ENCODE peak calls at places on chromosomes 7 and 10, in four cellular contexts. N, H, C and E are unnamed samples. For H3K36me3, the result is how much of the 10 kb centered on the place peaks cover.

GRCh38 chr7:42843209-42843800 is 68.6 kb downstream of the C7orf25 start:
- DNase-seq in H (peak), N (peak), C (peak), E (no peak)

GRCh38 chr7:49522111-49522510 is 251.3 kb upstream of the VWC2 start:
- DNase-seq in C (no peak), H (no peak), N (no peak), E (no peak)

GRCh38 chr7:115782716-115783460 is 247.7 kb downstream of the TFEC start:
- DNase-seq in N (no peak), C (no peak), H (no peak), E (no peak)

GRCh38 chr7:90269163-90269562 is 24.2 kb downstream of the CFAP69 start:
- DNase-seq in N (no peak), C (no peak), H (no peak), E (no peak)

GRCh38 chr10:50322075-50322474 is 70.8 kb upstream of the ASAH2 start:
- DNase-seq in C (no peak), N (no peak), H (no peak), E (peak)

GRCh38 chr10:75014516-75015230 is 96.8 kb upstream of the SAMD8 start:
- DNase-seq in H (no peak), C (no peak), N (no peak), E (no peak)

GRCh38 chr7:2785071-2785500 is 59.0 kb downstream of the GNA12 start:
- DNase-seq in C (no peak), H (no peak), N (no peak), E (peak)

GRCh38 chr10:78044179-78044578 is 10.5 kb downstream of the RPS24 start:
- DNase-seq in C (no peak), H (no peak), N (no peak), E (no peak)

GRCh38 chr10:133415752-133416151 is 8.7 kb downstream of the SPRN start:
- DNase-seq in N (no peak), C (no peak), H (no peak), E (no peak)

GRCh38 chr10:133411523-133412380 is 12.7 kb downstream of the SPRN start:
- DNase-seq in N (no peak), C (no peak), H (no peak), E (no peak)

DNA sequence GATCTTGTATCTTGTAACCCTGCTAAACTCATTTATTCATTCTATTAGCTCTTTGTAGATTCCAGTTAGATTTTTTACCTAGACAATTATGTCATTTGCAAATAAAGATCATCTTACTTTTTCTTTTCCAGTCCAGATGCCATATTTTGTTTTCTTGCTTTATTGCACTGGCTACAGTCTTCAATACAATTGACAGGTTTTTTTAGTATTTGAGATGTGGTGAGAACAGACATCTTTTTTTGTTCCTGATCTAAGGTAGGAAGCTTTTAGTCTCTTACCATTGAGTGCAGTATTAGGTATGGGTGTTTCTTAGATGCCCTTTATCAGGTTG is 12.1 kb downstream of the SPRN start:
- DNase-seq in C (no peak), N (no peak), H (no peak), E (no peak)
- H3K36me3 ChIP-seq in C (half or more), N (under half), H (under half), E (under half)

GRCh38 chr7:154306036-154306435 is 253.8 kb downstream of the DPP6 start:
- DNase-seq in C (no peak), N (no peak), H (no peak), E (no peak)

GRCh38 chr7:154302380-154302779 is 250.2 kb downstream of the DPP6 start:
- DNase-seq in H (no peak), N (no peak), C (no peak), E (no peak)

GRCh38 chr7:154304740-154305679 is 252.8 kb downstream of the DPP6 start:
- DNase-seq in C (peak), H (no peak), N (no peak), E (no peak)

GRCh38 chr7:154299736-154300135 is 247.5 kb downstream of the DPP6 start:
- DNase-seq in C (peak), N (no peak), H (no peak), E (no peak)

DNA sequence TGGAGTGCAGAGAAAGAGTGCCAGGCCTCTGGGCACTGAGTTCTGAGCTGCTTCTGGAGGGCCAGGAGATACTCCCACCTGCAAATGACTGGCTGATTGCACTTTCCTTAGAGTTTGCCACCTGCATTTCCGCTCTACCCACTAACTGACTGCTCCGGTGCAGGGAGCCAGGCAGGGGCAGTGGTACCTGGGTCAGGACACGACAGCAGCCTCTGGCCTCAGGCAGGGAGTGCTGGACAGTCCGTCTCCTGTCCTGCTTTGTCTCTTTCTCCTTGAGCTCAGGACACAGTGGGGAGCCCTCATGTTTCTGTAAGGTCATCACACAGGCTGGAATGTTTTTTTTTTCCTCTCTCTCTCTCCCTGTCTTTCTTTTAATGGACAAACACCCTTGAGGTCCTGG is 252.0 kb downstream of the DPP6 start:
- DNase-seq in H (no peak), N (no peak), C (peak), E (no peak)
- H3K4me3 ChIP-seq in H (no peak), N (no peak), C (peak), E (no peak)

GRCh38 chr10:92075829-92076228 is 152.3 kb downstream of the BTAF1 start:
- DNase-seq in N (no peak), C (no peak), H (no peak), E (no peak)

GRCh38 chr10:92068900-92069299 is 145.3 kb downstream of the BTAF1 start:
- DNase-seq in C (no peak), N (no peak), H (no peak), E (peak)

GRCh38 chr10:92079003-92079402 is 155.4 kb downstream of the BTAF1 start:
- DNase-seq in N (no peak), C (no peak), H (no peak), E (peak)

GRCh38 chr10:92076722-92077121 is 153.2 kb downstream of the BTAF1 start:
- DNase-seq in H (no peak), C (no peak), N (no peak), E (no peak)

DNA sequence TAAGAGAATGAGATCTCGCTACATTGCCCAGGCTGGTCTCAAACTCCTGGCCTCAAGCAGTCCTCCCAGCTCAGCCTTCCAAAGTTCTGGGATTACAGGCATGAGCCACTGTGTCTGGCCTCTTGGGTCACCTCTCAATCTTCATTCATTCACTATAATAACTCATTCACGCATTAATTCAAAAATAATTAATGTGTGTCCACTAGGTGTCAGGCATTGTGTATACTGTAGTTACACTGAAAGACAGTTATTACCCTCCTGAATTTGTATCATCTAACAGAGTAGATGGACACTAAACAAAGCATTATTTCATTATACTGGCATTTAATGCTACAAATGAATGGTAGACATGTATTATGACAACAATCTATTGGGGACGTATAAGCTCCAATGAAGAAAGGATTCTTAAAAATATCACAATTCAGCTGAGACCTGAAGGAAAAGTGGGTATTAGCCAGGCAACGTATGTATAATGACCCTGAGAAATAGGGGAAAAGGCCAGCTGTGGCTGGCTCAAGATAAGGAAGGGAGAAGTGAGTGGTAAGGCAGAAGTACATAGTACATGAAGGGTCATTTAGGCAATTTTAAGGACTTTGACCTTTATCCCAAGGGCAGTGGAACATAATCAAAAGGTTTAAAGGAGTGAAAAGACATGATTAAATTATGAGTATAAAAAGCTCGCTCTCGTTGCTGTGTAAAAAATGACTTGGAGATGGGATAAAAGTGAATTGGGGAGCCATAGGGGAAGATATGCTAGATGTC is 150.7 kb downstream of the BTAF1 start:
- DNase-seq in H (no peak), C (no peak), N (no peak), E (no peak)
- TF ChIP-seq CTCF in H (no peak), C (no peak), N (no peak), E (peak)

DNA sequence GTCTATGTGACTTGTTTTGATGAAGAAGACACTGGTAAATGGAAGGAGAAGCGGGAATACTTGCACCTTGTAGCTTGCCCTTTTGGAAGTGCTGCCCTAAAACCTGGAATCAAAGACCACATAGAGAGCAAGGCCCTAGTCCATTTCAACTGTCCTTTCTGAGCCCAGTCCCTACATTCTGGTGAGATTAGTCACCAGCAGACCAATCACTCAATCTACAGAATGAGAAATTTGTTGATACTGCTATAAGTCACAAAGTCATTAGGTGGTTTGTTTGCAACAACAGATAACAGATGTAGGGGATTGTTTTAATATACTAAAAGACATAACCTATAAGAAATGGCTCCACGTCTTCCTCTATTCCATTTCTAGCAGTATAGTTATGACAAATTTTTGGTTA is 33.6 kb downstream of the WASL start:
- DNase-seq in C (no peak), H (no peak), N (no peak), E (no peak)
- H3K36me3 ChIP-seq in C (under half), H (under half), N (under half), E (under half)

DNA sequence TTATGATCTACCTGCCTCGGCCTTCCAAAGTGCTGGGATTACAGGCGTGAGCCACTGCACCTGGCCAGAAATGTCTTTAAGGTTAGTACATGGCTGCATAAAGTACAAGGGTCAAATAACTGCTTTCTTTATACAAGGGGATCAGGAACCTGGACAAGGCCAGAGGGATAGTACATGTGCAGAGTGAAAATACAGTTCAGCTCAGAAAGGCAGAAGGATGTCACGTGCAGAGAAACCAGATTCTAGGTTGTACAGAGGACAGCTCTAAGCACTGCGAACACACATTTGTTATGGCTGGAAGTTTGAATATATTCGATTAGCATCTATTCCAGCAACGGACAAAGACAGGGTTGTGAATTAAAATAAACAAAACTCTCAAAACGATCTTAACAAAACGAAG is 6.0 kb upstream of the RSBN1L start:
- DNase-seq in C (no peak), N (no peak), H (no peak), E (no peak)
- H3K4me3 ChIP-seq in C (no peak), N (no peak), H (no peak), E (no peak)